ENCODE peak calls at places on chromosome 11, in five cellular contexts. W is ovary, H is SJSA1, I is heart right ventricle, L is iPS DF 6.9. Z is an unnamed sample. For H3K9me3, the result is how much of the 10 kb centered on the place peaks cover.

GRCh38 chr11:68383976-68384501 is 71.6 kb downstream of the LRP5 start:
- DNase-seq in H (peak), W (peak), L (peak), I (peak), Z (peak)

GRCh38 chr11:32434387-32435151 is 770 bp downstream of the WT1 start:
- DNase-seq in L (no peak), H (no peak), W (peak), I (peak), Z (no peak)

GRCh38 chr11:94768602-94769511 is 701 bp downstream of the AMOTL1 start:
- DNase-seq in W (peak), H (no peak), L (no peak), I (peak), Z (peak)

GRCh38 chr11:46489668-46490560 is 98.3 kb upstream of the CHRM4 start:
- DNase-seq in W (no peak), L (peak), I (no peak), H (no peak), Z (peak)

GRCh38 chr11:83092488-83093384 is 21.0 kb upstream of the RAB30 start:
- DNase-seq in W (no peak), H (no peak), L (no peak), I (no peak), Z (peak)

GRCh38 chr11:40104941-40105550 is 1354.4 kb downstream of the LRRC4C start:
- DNase-seq in L (no peak), I (no peak), W (no peak), H (no peak), Z (no peak)

GRCh38 chr11:96390403-96390830 is 604 bp downstream of the JRKL start:
- DNase-seq in H (no peak), I (no peak), L (no peak), W (no peak), Z (no peak)

GRCh38 chr11:84685149-84685548 is 942.0 kb downstream of the DLG2 start:
- DNase-seq in L (no peak), W (no peak), I (no peak), H (no peak), Z (no peak)

GRCh38 chr11:117300301-117300700 is 9.2 kb downstream of the BACE1-AS start:
- DNase-seq in L (no peak), I (peak), H (no peak), W (peak), Z (peak)

GRCh38 chr11:59183768-59184167 is 11.8 kb downstream of the DTX4 start:
- DNase-seq in W (no peak), L (no peak), H (no peak), I (no peak), Z (no peak)

GRCh38 chr11:116579857-116580727 is 192.7 kb downstream of the BUD13 start:
- DNase-seq in L (no peak), H (no peak), W (no peak), I (no peak), Z (no peak)

GRCh38 chr11:59216654-59217640 is 4.2 kb upstream of the MPEG1 start:
- DNase-seq in H (no peak), I (no peak), W (no peak), L (no peak), Z (no peak)

GRCh38 chr11:1008001-1008400 is 28.5 kb downstream of the MUC6 start:
- DNase-seq in I (no peak), W (no peak), H (no peak), L (no peak), Z (no peak)

GRCh38 chr11:133934599-133935550 is 21.9 kb downstream of the IGSF9B start:
- DNase-seq in L (no peak), I (peak), W (no peak), H (no peak), Z (peak)

GRCh38 chr11:83192846-83193245 is 666 bp upstream of the ANKRD42 start:
- DNase-seq in L (no peak), I (no peak), W (no peak), H (no peak), Z (no peak)

GRCh38 chr11:23123766-23124165 is 263.5 kb upstream of the CCDC179 start:
- DNase-seq in W (no peak), H (no peak), I (no peak), L (no peak), Z (no peak)

GRCh38 chr11:86245369-86246292 is 1.1 kb downstream of the EED start:
- DNase-seq in I (no peak), H (no peak), L (no peak), W (no peak), Z (peak)

GRCh38 chr11:12677131-12677530 is 2.9 kb downstream of the TEAD1 start:
- DNase-seq in W (peak), H (no peak), I (no peak), L (no peak), Z (peak)

GRCh38 chr11:47523491-47524199 is 29.3 kb downstream of the CELF1 start:
- DNase-seq in W (no peak), I (no peak), H (peak), L (no peak), Z (peak)

GRCh38 chr11:92329644-92330043 is 105.0 kb downstream of the FAT3 start:
- DNase-seq in L (no peak), H (no peak), W (no peak), I (no peak), Z (no peak)

GRCh38 chr11:97683733-97684132 is 1293.9 kb downstream of the JRKL start:
- DNase-seq in H (no peak), I (no peak), W (no peak), L (peak), Z (peak)

GRCh38 chr11:1306186-1307162 is 3.0 kb downstream of the TOLLIP start:
- DNase-seq in L (no peak), I (no peak), W (no peak), H (no peak), Z (no peak)

DNA sequence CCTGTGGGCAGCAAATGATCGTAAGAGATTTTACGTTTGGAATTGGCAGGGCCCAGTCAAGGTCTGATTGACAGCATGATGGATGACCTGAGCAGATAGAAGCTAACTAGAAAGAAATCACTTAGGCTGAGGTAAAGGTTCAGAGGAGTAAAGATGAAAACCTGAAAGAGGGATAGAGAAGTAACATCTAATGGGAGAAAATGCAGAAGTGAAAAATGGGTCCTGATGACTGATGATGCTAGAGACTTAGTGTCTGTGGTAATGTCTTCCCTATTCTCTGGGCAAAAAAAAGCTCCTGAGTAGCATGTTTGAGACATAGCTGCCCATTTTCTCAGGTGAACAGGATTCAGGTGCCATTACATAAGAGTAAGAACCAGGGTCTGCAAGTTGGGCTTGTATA is 628.8 kb upstream of the ANO5 start:
- DNase-seq in H (no peak), I (no peak), L (no peak), W (no peak), Z (no peak)
- H3K9me3 ChIP-seq in H (under half), I (under half), L (under half), W (under half), Z (under half)

DNA sequence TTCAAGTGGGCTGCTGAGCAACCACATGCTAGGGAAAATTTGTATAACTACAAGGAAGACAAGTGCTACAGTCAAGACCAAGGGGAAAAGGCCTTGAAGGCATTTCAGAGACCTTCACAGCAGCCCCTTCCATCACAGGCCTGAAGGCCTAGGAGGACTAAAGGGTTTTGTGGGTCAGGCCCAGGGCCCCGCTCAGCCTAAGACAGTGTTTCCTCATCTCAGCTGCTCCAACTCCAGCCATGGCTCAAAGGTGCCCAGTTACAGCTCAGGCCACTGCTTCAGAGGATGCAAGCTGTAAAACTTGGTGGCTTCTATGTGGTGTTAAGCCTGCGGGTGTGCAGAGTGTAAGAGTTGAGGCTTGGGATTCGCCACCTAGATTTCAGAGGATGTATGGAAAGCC is 260.5 kb downstream of the NXPE2 start:
- DNase-seq in I (no peak), L (no peak), H (no peak), W (no peak), Z (no peak)
- H3K9me3 ChIP-seq in I (under half), L (under half), H (under half), W (under half), Z (under half)

GRCh38 chr11:2650343-2650867 is 49.4 kb downstream of the KCNQ1OT1 start:
- DNase-seq in I (no peak), H (no peak), L (no peak), W (no peak), Z (no peak)
- H3K9me3 ChIP-seq in I (under half), H (half or more), L (under half), W (under half), Z (half or more)

DNA sequence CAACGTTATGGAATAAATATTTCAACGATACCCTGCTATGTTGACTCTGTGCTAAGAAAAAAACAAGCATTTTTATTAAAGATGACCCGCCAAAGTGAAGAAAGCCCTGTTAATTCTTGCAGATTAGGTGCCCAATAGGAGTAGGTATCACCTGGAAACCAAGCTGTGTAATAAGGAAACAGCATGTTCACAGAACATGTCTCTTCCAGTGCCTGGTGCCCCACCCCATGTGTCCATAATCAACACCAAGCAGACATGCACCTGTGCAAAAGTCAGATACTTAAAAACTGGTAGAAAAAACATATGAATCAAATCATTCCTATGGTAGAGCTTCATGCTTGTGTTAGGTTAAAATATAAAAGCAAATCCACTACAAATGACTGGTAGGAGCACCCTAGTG is 327.1 kb downstream of the SHANK2 start:
- DNase-seq in H (no peak), I (no peak), W (no peak), L (no peak), Z (no peak)
- H3K9me3 ChIP-seq in H (half or more), I (under half), W (under half), L (under half), Z (under half)

DNA sequence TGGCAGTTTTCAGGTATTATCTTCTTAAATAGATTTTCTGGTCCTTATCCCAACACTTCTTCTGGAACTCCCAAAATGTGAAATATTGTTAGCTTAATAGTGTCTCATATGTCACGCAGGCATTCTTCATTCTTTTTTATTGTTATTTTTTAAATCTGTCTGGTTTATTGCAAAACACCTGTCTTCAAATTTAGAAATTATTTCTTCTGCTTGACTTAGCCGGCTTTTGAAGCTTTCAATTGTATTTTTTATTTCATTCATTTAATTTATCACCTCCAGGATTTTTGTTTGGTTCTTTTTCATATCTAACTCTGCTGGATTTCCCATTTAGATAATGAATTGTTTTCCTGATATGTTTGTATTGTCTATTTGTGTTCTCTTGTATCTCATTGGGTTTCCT is 49.9 kb downstream of the KCNQ1OT1 start:
- DNase-seq in L (no peak), W (no peak), I (no peak), H (no peak), Z (no peak)
- H3K9me3 ChIP-seq in L (under half), W (under half), I (under half), H (half or more), Z (half or more)

Z was measured in SJCRH30.